ENCODE peak calls at places on chromosomes 12 and 14, in five cellular contexts. N is RCC 7860; Y is transverse colon; V is hypothalamus; S is activated CD4-positive, alpha-beta memory T cell treated with anti-CD3 and anti-CD28 coated beads for 36 hours. O is an unnamed sample.

GRCh38 chr12:53213348-53213747 is 6.3 kb upstream of the ITGB7 start:
- DNase-seq in N (peak), Y (peak), V (peak), S (peak), O (peak)

GRCh38 chr12:25347716-25348261 is 97.1 kb upstream of the KRAS start:
- DNase-seq in N (no peak), Y (no peak), V (no peak), S (no peak), O (no peak)

GRCh38 chr12:20448781-20449180 is 80.4 kb downstream of the PDE3A start:
- DNase-seq in N (no peak), Y (no peak), V (no peak), S (no peak), O (no peak)

GRCh38 chr12:49903700-49904423 is at the start of gene FAIM2:
- DNase-seq in N (no peak), Y (peak), V (peak), S (peak), O (peak)

GRCh38 chr14:58167057-58167456 is 15.0 kb upstream of the ARMH4 start:
- DNase-seq in N (no peak), Y (no peak), V (no peak), S (no peak), O (no peak)

GRCh38 chr12:51323966-51324895 is at the start of gene BIN2:
- DNase-seq in N (no peak), Y (peak), V (no peak), S (peak), O (no peak)

GRCh38 chr14:47167407-47167806 is 508.0 kb downstream of the MDGA2 start:
- DNase-seq in N (no peak), Y (no peak), V (no peak), S (no peak), O (no peak)

GRCh38 chr12:6606331-6607131 is 648 bp downstream of the CHD4 start:
- DNase-seq in N (peak), Y (peak), V (no peak), S (peak), O (peak)

GRCh38 chr12:58313091-58313855 is 371.9 kb downstream of the ATP23 start:
- DNase-seq in N (peak), Y (no peak), V (no peak), S (no peak), O (no peak)

GRCh38 chr12:104748790-104749189 is 209.3 kb downstream of the SLC41A2 start:
- DNase-seq in N (peak), Y (peak), V (no peak), S (no peak), O (no peak)

GRCh38 chr12:56880416-56881035 is 53.7 kb downstream of the SDR9C7 start:
- DNase-seq in N (peak), Y (no peak), V (no peak), S (no peak), O (no peak)

GRCh38 chr12:50986961-50987737 is 34.8 kb downstream of the HIGD1C start:
- DNase-seq in N (no peak), Y (peak), V (no peak), S (peak), O (peak)

GRCh38 chr12:52041695-52042123 is 9.5 kb upstream of the NR4A1 start:
- DNase-seq in N (no peak), Y (no peak), V (no peak), S (peak), O (no peak)

GRCh38 chr12:80988986-80989385 is 51.3 kb upstream of the LIN7A start:
- DNase-seq in N (no peak), Y (peak), V (no peak), S (no peak), O (no peak)

GRCh38 chr14:48333221-48333910 is 658.0 kb upstream of the MDGA2 start:
- DNase-seq in N (no peak), Y (no peak), V (no peak), S (no peak), O (no peak)

GRCh38 chr12:92144045-92144630 is 1.5 kb downstream of the BTG1 start:
- DNase-seq in N (peak), Y (peak), V (no peak), S (peak), O (peak)

GRCh38 chr12:25979563-25979962 is 21.1 kb downstream of the RASSF8 start:
- DNase-seq in N (no peak), Y (no peak), V (no peak), S (no peak), O (no peak)

GRCh38 chr14:77051101-77051500 is 22.6 kb upstream of the IRF2BPL start:
- DNase-seq in N (no peak), Y (no peak), V (no peak), S (no peak), O (no peak)

GRCh38 chr12:1797011-1797901 is 23.1 kb upstream of the LRTM2 start:
- DNase-seq in N (no peak), Y (peak), V (peak), S (peak), O (no peak)

GRCh38 chr12:33440477-33440876 is 858 bp upstream of the SYT10 start:
- DNase-seq in N (no peak), Y (no peak), V (no peak), S (no peak), O (no peak)

GRCh38 chr12:73452672-73453469 is 1084.8 kb upstream of the ATXN7L3B start:
- DNase-seq in N (no peak), Y (no peak), V (no peak), S (no peak), O (no peak)

GRCh38 chr12:15979096-15980091 is 68.3 kb downstream of the DERA start:
- DNase-seq in N (peak), Y (peak), V (no peak), S (no peak), O (no peak)

GRCh38 chr12:53695148-53696138 is 19.6 kb upstream of the ATP5MC2 start:
- DNase-seq in N (peak), Y (peak), V (no peak), S (peak), O (no peak)

GRCh38 chr14:104156142-104156541 is 17.8 kb downstream of the KIF26A start:
- DNase-seq in N (no peak), Y (no peak), V (no peak), S (no peak), O (no peak)